ENCODE peak calls at places on chromosome 19, in nine cellular contexts. W is fibroblast of lung, F is spleen, X is transverse colon, E is mammary epithelial cell, Z is Panc1, H is breast epithelium, P is cardiac muscle cell, M is SK-N-SH. R is an unnamed sample.

GRCh38 chr19:12156254-12157058 is at the start of gene ZNF625:
- DNase-seq in Z (no peak), W (peak; percentile 87), E (peak; percentile 82), P (peak; percentile 97), M (peak; percentile 97), X (peak; percentile 83), F (peak; percentile 90), H (peak; percentile 82), R (peak; percentile 96)

GRCh38 chr19:58385313-58386165 is 1.5 kb upstream of the RPS5 start:
- DNase-seq in M (no peak), F (peak; percentile 78), E (no peak), X (no peak), P (no peak), H (no peak), W (no peak), Z (no peak), R (no peak)

GRCh38 chr19:35063940-35064818 is 22.7 kb downstream of the HPN start:
- DNase-seq in H (no peak), P (no peak), E (peak; percentile 76), X (no peak), F (no peak), W (peak; percentile 60), Z (peak; percentile 13), M (no peak), R (no peak)

GRCh38 chr19:38351865-38352395 is 16.3 kb downstream of the CATSPERG start:
- DNase-seq in P (no peak), W (no peak), F (no peak), H (no peak), X (no peak), M (no peak), Z (no peak), E (no peak), R (no peak)

GRCh38 chr19:30375651-30376050 is 3.5 kb downstream of the ZNF536 start:
- DNase-seq in E (no peak), Z (no peak), H (no peak), P (no peak), M (no peak), W (no peak), X (no peak), F (no peak), R (no peak)

GRCh38 chr19:32798201-32798600 is 71.4 kb downstream of the SLC7A9 start:
- DNase-seq in X (no peak), M (no peak), E (no peak), P (peak; percentile 18), W (no peak), H (no peak), F (no peak), Z (no peak), R (no peak)

GRCh38 chr19:31290926-31291590 is 58.2 kb downstream of the TSHZ3 start:
- DNase-seq in P (no peak), M (no peak), F (peak; percentile 29), Z (no peak), E (no peak), H (peak; percentile 29), X (no peak), W (no peak), R (no peak)

GRCh38 chr19:3250675-3251074 is 26.2 kb downstream of the CELF5 start:
- DNase-seq in E (no peak), F (no peak), Z (no peak), H (no peak), X (peak; percentile 21), M (peak; percentile 62), P (no peak), W (no peak), R (no peak)

GRCh38 chr19:50793558-50794065 is 3.4 kb downstream of the ACP4 start:
- DNase-seq in E (no peak), W (no peak), X (no peak), H (no peak), Z (no peak), M (peak; percentile 44), F (no peak), P (no peak), R (no peak)

GRCh38 chr19:42125536-42125935 is 6.7 kb downstream of the POU2F2 start:
- DNase-seq in M (no peak), P (no peak), Z (no peak), F (no peak), E (no peak), H (no peak), X (no peak), W (no peak), R (no peak)

GRCh38 chr19:42124386-42124901 is 7.8 kb downstream of the POU2F2 start:
- DNase-seq in F (no peak), P (no peak), H (no peak), M (no peak), W (no peak), Z (no peak), X (no peak), E (no peak), R (no peak)

GRCh38 chr19:42122691-42123607 is 9.3 kb downstream of the POU2F2 start:
- DNase-seq in P (no peak), X (no peak), Z (no peak), M (no peak), E (no peak), F (no peak), W (no peak), H (no peak), R (no peak)

GRCh38 chr19:42121666-42122069 is 10.6 kb downstream of the POU2F2 start:
- DNase-seq in Z (no peak), F (peak; percentile 92), P (no peak), M (no peak), E (peak; percentile 80), X (peak; percentile 59), W (peak; percentile 33), H (no peak), R (peak; percentile 77)

GRCh38 chr19:42123765-42124164 is 8.5 kb downstream of the POU2F2 start:
- DNase-seq in W (no peak), M (no peak), Z (no peak), H (no peak), P (no peak), F (no peak), E (no peak), X (no peak), R (no peak)
- H3K4me1 ChIP-seq in W (peaks cover 9% of the 10 kb centered on the region), M (peaks cover 3% of the 10 kb centered on the region), Z (no peaks in the 10 kb centered on the region), H (no peaks in the 10 kb centered on the region), P (no peaks in the 10 kb centered on the region), F (peaks cover 41% of the 10 kb centered on the region), E (peaks cover 25% of the 10 kb centered on the region), X (no peaks in the 10 kb centered on the region), R (no peaks in the 10 kb centered on the region)

DNA sequence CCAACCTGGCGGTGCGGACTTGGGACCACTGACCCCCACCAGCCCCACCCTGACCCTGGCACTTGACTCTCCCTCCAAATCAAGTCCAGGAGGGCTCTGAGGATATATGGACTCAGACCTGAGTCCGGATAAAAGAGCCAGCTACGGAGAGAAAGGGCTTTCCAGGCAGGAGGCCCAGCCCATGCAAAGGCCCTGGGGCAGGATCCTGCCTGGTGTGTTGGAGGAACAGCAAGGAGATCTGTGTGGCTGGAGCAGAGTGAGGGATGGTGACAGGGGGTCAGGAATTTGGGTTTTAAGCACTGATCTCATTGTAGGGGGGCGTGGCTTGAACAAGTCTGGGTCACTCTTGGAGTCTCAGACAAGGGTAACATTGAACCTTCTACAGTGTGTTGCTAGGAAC is 474 bp upstream of the ZNRF4 start:
- DNase-seq in Z (no peak), E (no peak), P (no peak), W (no peak), X (no peak), M (no peak), F (no peak), H (no peak), R (no peak)
- H3K4me3 ChIP-seq in Z (no peak overlapping the region), E (no peak overlapping the region), P (no peak overlapping the region), W (no peak overlapping the region), X (no peak overlapping the region), M (no peak overlapping the region), F (no peak overlapping the region), H (no peak overlapping the region), R (no peak overlapping the region)

DNA sequence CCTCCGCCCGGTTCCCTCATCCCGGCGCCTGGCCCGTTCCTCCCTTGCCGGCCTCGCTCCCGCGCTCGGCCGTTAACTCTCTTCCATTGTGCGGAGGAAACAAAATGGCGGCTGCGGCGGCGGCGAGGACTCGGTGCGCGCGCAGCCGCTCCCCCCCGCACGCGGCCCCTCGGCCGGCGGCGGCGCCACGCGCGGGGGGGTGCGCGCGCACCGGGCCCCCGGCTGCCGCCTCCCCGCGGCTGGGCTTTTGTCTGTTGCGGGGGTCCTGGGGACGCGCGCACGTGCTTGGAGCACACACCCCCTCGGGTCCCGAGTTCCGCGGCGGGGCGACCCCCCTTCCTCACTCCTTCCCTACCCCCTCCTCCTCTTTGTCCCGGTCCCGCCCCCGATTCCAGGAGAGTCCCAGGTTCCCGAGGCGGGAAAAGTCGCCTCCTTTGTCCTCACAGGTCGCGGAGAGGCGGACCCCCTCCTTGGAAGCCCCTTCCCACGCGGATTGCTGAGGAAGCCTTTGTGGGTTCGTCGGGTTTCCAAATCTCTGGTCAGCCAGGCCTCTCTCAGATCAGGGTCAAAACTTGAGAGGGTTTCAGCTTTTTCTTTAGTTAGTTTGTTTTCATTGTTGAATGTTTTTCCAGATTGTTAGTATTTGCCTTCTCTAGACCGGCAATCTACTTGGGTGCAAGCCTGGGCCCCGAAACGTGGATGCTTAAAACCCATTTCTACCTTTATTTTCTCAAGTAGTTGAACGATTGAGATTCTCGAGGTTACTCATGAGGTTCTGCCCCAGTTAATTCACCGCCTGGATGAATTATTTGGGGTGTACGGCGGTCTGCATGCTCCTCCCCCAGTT is 687 bp downstream of the ILF3 start:
- DNase-seq in W (no peak), M (peak; percentile 95), E (no peak), H (peak; percentile 50), P (peak; percentile 66), X (peak; percentile 52), Z (no peak), F (peak; percentile 92), R (peak; percentile 93)
- H3K4me1 ChIP-seq in W (peaks cover 2% of the 10 kb centered on the region), M (peaks cover 9% of the 10 kb centered on the region), E (peaks cover 8% of the 10 kb centered on the region), H (no peaks in the 10 kb centered on the region), P (peaks cover 22% of the 10 kb centered on the region), X (peaks cover 37% of the 10 kb centered on the region), Z (peaks cover 11% of the 10 kb centered on the region), F (peaks cover 38% of the 10 kb centered on the region), R (peaks cover 9% of the 10 kb centered on the region)

DNA sequence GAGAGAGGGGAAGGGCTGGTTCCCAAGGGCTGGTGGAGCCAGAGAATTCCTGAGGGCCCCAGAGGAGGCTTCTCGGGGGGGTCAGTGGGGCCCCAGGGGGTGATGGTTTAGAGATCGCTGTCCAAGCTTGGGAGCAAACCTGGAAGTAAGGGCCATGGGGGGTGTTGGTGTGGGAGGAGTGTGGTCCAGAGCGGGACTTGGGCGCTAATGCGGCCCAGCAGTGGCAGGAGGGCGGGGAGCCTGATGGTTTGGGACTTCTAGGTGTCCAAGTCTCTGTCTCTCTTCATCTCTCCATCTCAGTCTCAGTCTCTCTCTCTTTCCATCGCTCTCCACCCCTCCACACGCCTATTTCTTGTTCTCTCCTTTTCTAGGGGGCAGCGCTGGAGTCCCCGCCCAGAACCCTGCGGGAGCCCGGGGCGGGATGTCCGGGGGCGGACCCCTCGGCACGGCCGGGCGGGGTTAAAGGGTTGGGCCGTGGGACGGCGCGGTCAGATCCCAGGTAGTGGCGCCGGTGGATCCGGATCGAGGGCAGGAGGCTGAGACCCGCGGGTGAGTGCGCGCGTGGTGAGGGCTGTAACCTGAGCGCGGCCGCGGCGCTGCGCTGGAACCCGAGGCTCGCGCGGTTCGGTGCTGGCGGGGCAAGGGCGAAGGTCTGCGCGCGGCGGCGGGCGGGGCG is at the start of gene CYP4F22:
- DNase-seq in P (no peak), F (no peak), X (no peak), E (no peak), W (no peak), H (no peak), Z (no peak), M (no peak), R (peak; percentile 51)
- H3K4me3 ChIP-seq in P (no peak within 1 kb of the TSS), F (peak within 1 kb of the TSS; percentile 29), X (no peak within 1 kb of the TSS), E (no peak within 1 kb of the TSS), W (no peak within 1 kb of the TSS), H (peak within 1 kb of the TSS; percentile 42), Z (peak within 1 kb of the TSS; percentile 17), M (no peak within 1 kb of the TSS), R (no peak within 1 kb of the TSS)

R was measured in kidney.